ENCODE peak calls at places on chromosome 3, in five cellular contexts. One of them, this sample, is unnamed.

GRCh38 chr3:70861234-70861633 is 548.8 kb upstream of the MDFIC2 start:
- DNase-seq in NCI-H460: no peak
- DNase-seq in left cardiac atrium: no peak
- DNase-seq in GM13976: no peak
- DNase-seq in SJSA1: no peak
- DNase-seq in this sample: no peak

GRCh38 chr3:195183071-195183776 is 87.7 kb downstream of the XXYLT1 start:
- DNase-seq in NCI-H460: no peak
- DNase-seq in left cardiac atrium: no peak
- DNase-seq in GM13976: no peak
- DNase-seq in SJSA1: no peak
- DNase-seq in this sample: no peak

GRCh38 chr3:100496711-100497261 is 4.4 kb downstream of the TMEM45A start:
- DNase-seq in NCI-H460: no peak
- DNase-seq in left cardiac atrium: no peak
- DNase-seq in GM13976: no peak
- DNase-seq in SJSA1: peak; percentile 83
- DNase-seq in this sample: no peak

GRCh38 chr3:33201195-33201594 is 17.4 kb downstream of the SUSD5 start:
- DNase-seq in NCI-H460: no peak
- DNase-seq in left cardiac atrium: no peak
- DNase-seq in GM13976: no peak
- DNase-seq in SJSA1: no peak
- DNase-seq in this sample: no peak

GRCh38 chr3:127052121-127052561 is 69.2 kb downstream of the PLXNA1 start:
- DNase-seq in NCI-H460: no peak
- DNase-seq in left cardiac atrium: peak; percentile 66
- DNase-seq in GM13976: no peak
- DNase-seq in SJSA1: no peak
- DNase-seq in this sample: peak; percentile 80

GRCh38 chr3:53803124-53803815 is 42.9 kb downstream of the CHDH start:
- DNase-seq in NCI-H460: no peak
- DNase-seq in left cardiac atrium: no peak
- DNase-seq in GM13976: no peak
- DNase-seq in SJSA1: no peak
- DNase-seq in this sample: no peak

GRCh38 chr3:189137416-189137815 is 34.4 kb upstream of the TPRG1 start:
- DNase-seq in NCI-H460: no peak
- DNase-seq in left cardiac atrium: no peak
- DNase-seq in GM13976: no peak
- DNase-seq in SJSA1: no peak
- DNase-seq in this sample: no peak

GRCh38 chr3:53635041-53635440 is 140.6 kb downstream of the CACNA1D start:
- DNase-seq in NCI-H460: no peak
- DNase-seq in left cardiac atrium: no peak
- DNase-seq in GM13976: no peak
- DNase-seq in SJSA1: no peak
- DNase-seq in this sample: no peak